ENCODE peak calls at places on chromosomes 1 and 21, in four cellular contexts. E is hepatocyte, J is Caco-2, D is PC-3. L is an unnamed sample. For H3K36me3, the result is how much of the 10 kb centered on the place peaks cover.

GRCh38 chr1:245258271-245258920 is 103.6 kb downstream of the KIF26B start:
- DNase-seq in E (peak), J (no peak), D (peak), L (no peak)

GRCh38 chr1:201741763-201742342 is 87.1 kb upstream of the IPO9 start:
- DNase-seq in E (no peak), J (no peak), D (no peak), L (no peak)

GRCh38 chr21:25456672-25457071 is 150.6 kb downstream of the MRPL39 start:
- DNase-seq in E (no peak), J (no peak), D (peak), L (no peak)

GRCh38 chr1:55724551-55725325 is 509.6 kb upstream of the USP24 start:
- DNase-seq in E (no peak), J (no peak), D (peak), L (no peak)

GRCh38 chr21:42291003-42291750 is 24.0 kb downstream of the TFF3 start:
- DNase-seq in E (no peak), J (no peak), D (no peak), L (no peak)

GRCh38 chr1:181105134-181106021 is 16.9 kb downstream of the IER5 start:
- DNase-seq in E (peak), J (peak), D (peak), L (peak)

GRCh38 chr1:217029311-217030157 is 306.3 kb upstream of the ESRRG start:
- DNase-seq in E (peak), J (no peak), D (peak), L (no peak)

GRCh38 chr21:43362928-43363314 is 64.0 kb downstream of the SIK1 start:
- DNase-seq in E (no peak), J (no peak), D (no peak), L (no peak)

GRCh38 chr1:115158181-115158580 is 68.9 kb upstream of the TSPAN2 start:
- DNase-seq in E (no peak), J (no peak), D (peak), L (no peak)

GRCh38 chr1:187300093-187300492 is 471.3 kb downstream of the PLA2G4A start:
- DNase-seq in E (no peak), J (no peak), D (no peak), L (no peak)

GRCh38 chr1:47104816-47105215 is 32.4 kb upstream of the CYP4A22 start:
- DNase-seq in E (no peak), J (no peak), D (peak), L (no peak)

GRCh38 chr1:47181955-47182680 is 7.7 kb downstream of the PDZK1IP1 start:
- DNase-seq in E (no peak), J (no peak), D (peak), L (no peak)

GRCh38 chr1:163361123-163361934 is 39.6 kb downstream of the NUF2 start:
- DNase-seq in E (peak), J (no peak), D (peak), L (peak)

GRCh38 chr1:14712136-14712535 is 113.7 kb downstream of the KAZN start:
- DNase-seq in E (no peak), J (no peak), D (no peak), L (no peak)
- H3K36me3 ChIP-seq in E (under half), J (under half), D (under half), L (under half)

DNA sequence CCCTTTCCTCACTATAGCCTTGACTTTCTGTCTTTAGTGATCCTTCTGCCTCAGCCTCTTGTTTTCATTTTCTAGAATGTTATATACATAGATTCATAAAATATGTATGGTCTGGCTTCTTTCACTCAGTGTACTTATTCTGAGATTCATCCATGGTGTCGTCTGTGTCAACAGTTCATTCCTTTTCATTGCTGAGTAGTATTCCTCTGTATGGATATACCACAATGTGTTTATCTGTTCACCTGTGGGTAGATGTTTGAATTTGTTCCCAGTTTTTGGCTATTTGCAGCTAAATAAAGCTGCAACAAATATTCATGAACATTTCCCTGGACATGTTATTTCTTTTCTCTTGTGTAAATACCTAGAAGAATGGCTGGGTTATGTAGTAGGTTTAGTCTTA is 131.8 kb downstream of the PCNX2 start:
- DNase-seq in E (no peak), J (no peak), D (no peak), L (no peak)
- H3K36me3 ChIP-seq in E (under half), J (under half), D (under half), L (under half)

DNA sequence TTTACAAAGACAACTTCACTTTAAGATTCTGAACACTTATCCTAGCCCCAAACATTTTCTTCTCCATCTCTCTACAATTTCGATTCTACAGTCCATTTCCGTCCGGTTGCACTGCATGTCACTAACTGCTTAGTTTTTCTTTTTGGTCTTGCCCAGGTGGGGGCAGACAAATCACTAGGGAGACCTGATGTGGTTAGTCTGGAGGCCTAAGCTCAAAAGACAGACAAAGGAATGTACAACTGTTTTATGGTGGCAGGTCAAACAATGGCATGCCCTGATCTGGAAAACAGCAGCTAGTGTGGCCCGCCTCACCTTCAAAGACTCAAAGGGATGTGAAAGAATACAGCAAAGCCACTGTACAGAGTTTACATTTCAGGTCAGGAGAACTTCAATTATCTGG is 3.8 kb downstream of the ETV3 start:
- DNase-seq in E (no peak), J (peak), D (no peak), L (no peak)
- H3K36me3 ChIP-seq in E (under half), J (under half), D (half or more), L (half or more)

GRCh38 chr21:23963454-23963853 is 1643.8 kb downstream of the MRPL39 start:
- DNase-seq in E (no peak), J (no peak), D (peak), L (no peak)
- H3K36me3 ChIP-seq in E (under half), J (under half), D (under half), L (under half)

GRCh38 chr21:15014220-15014619 is 50.6 kb downstream of the NRIP1 start:
- DNase-seq in E (no peak), J (no peak), D (no peak), L (no peak)
- H3K36me3 ChIP-seq in E (under half), J (under half), D (under half), L (under half)

GRCh38 chr1:10374442-10374860 is 24.4 kb upstream of the PGD start:
- DNase-seq in E (no peak), J (no peak), D (no peak), L (no peak)
- H3K36me3 ChIP-seq in E (under half), J (under half), D (under half), L (half or more)

GRCh38 chr1:43420874-43421273 is 31.2 kb downstream of the SZT2 start:
- DNase-seq in E (no peak), J (no peak), D (no peak), L (no peak)
- H3K36me3 ChIP-seq in E (under half), J (under half), D (half or more), L (half or more)